ENCODE peak calls at places on chromosomes 11 and 22, in seven cellular contexts. T is mucosa of descending colon; A is AG04450; Q is CD8-positive, alpha-beta T cell; V is left ventricle myocardium inferior; J is AG09309; O is astrocyte of the spinal cord. B is an unnamed sample.

GRCh38 chr11:44301856-44302231 is 8.1 kb downstream of the ALX4 start:
- DNase-seq in T (no peak), A (no peak), Q (no peak), V (no peak), J (no peak), O (no peak), B (no peak)

GRCh38 chr11:13984616-13985474 is 22.3 kb downstream of the SPON1 start:
- DNase-seq in T (no peak), A (peak; percentile 81), Q (no peak), V (no peak), J (peak; percentile 70), O (peak; percentile 73), B (peak; percentile 65)

GRCh38 chr11:93850585-93851018 is at the start of gene VSTM5:
- DNase-seq in T (no peak), A (no peak), Q (no peak), V (no peak), J (no peak), O (no peak), B (no peak)

GRCh38 chr11:32671051-32671450 is 87.4 kb downstream of the EIF3M start:
- DNase-seq in T (no peak), A (no peak), Q (no peak), V (no peak), J (no peak), O (no peak), B (no peak)

GRCh38 chr22:45882881-45883810 is 93.8 kb downstream of the WNT7B start:
- DNase-seq in T (no peak), A (no peak), Q (no peak), V (no peak), J (no peak), O (no peak), B (no peak)

GRCh38 chr11:28566643-28567042 is 458.5 kb downstream of the METTL15 start:
- DNase-seq in T (peak; percentile 22), A (peak; percentile 92), Q (no peak), V (peak; percentile 78), J (peak; percentile 87), O (peak; percentile 97), B (peak; percentile 98)

GRCh38 chr11:64850979-64851567 is 6.6 kb upstream of the CDC42BPG start:
- DNase-seq in T (peak; percentile 59), A (no peak), Q (peak; percentile 35), V (no peak), J (no peak), O (no peak), B (no peak)

GRCh38 chr11:66509131-66509561 is 1.3 kb upstream of the BBS1 start:
- DNase-seq in T (no peak), A (no peak), Q (no peak), V (no peak), J (no peak), O (no peak), B (no peak)

GRCh38 chr11:6418958-6419611 is at the start of gene APBB1:
- DNase-seq in T (peak; percentile 81), A (no peak), Q (peak; percentile 49), V (peak; percentile 75), J (no peak), O (peak; percentile 38), B (no peak)

GRCh38 chr22:47001288-47001687 is 238.8 kb downstream of the TBC1D22A start:
- DNase-seq in T (no peak), A (no peak), Q (no peak), V (no peak), J (no peak), O (no peak), B (no peak)

GRCh38 chr11:73463359-73463758 is 87.2 kb downstream of the RELT start:
- DNase-seq in T (no peak), A (peak; percentile 26), Q (no peak), V (no peak), J (peak; percentile 40), O (peak; percentile 32), B (no peak)

GRCh38 chr11:133639408-133639807 is 107.1 kb upstream of the OPCML start:
- DNase-seq in T (no peak), A (no peak), Q (no peak), V (no peak), J (no peak), O (no peak), B (no peak)

GRCh38 chr11:122159173-122159701 is 43.2 kb upstream of the BLID start:
- DNase-seq in T (no peak), A (no peak), Q (no peak), V (peak; percentile 20), J (no peak), O (peak; percentile 83), B (no peak)

GRCh38 chr11:72680624-72681158 is 6.5 kb upstream of the PDE2A start:
- DNase-seq in T (no peak), A (no peak), Q (no peak), V (no peak), J (no peak), O (no peak), B (no peak)

GRCh38 chr11:128207861-128208321 is 379.5 kb downstream of the ETS1 start:
- DNase-seq in T (no peak), A (peak; percentile 44), Q (no peak), V (no peak), J (peak; percentile 94), O (peak; percentile 92), B (peak; percentile 62)

GRCh38 chr22:29126670-29127069 is 53.8 kb downstream of the KREMEN1 start:
- DNase-seq in T (no peak), A (no peak), Q (no peak), V (no peak), J (no peak), O (no peak), B (no peak)

GRCh38 chr11:32385998-32386397 is 49.3 kb downstream of the WT1 start:
- DNase-seq in T (no peak), A (no peak), Q (no peak), V (no peak), J (no peak), O (peak; percentile 37), B (no peak)

GRCh38 chr11:3944198-3944597 is 88.7 kb downstream of the STIM1 start:
- DNase-seq in T (no peak), A (no peak), Q (no peak), V (peak; percentile 24), J (no peak), O (no peak), B (no peak)

GRCh38 chr22:44758970-44759365 is 6.6 kb downstream of the ARHGAP8 start:
- DNase-seq in T (no peak), A (no peak), Q (no peak), V (no peak), J (no peak), O (no peak), B (no peak)

GRCh38 chr11:97683733-97684132 is 1293.9 kb downstream of the JRKL start:
- DNase-seq in T (no peak), A (no peak), Q (no peak), V (no peak), J (no peak), O (no peak), B (no peak)
- TF ChIP-seq CTCF in T (no peak), A (no peak), Q (no peak), V (no peak), J (no peak), O (no peak), B (peak; percentile 11)

GRCh38 chr11:69637601-69637955 is 3.4 kb upstream of the CCND1 start:
- DNase-seq in T (no peak), A (no peak), Q (no peak), V (no peak), J (no peak), O (no peak), B (no peak)

GRCh38 chr11:69637956-69638871 is 2.7 kb upstream of the CCND1 start:
- DNase-seq in T (peak; percentile 78), A (no peak), Q (no peak), V (peak; percentile 52), J (no peak), O (peak; percentile 81), B (no peak)

GRCh38 chr11:69636512-69636866 is 4.5 kb upstream of the CCND1 start:
- DNase-seq in T (peak; percentile 77), A (peak; percentile 86), Q (no peak), V (peak; percentile 83), J (peak; percentile 57), O (peak; percentile 87), B (peak; percentile 55)

GRCh38 chr11:69635804-69636511 is 5.0 kb upstream of the CCND1 start:
- DNase-seq in T (no peak), A (no peak), Q (no peak), V (no peak), J (no peak), O (no peak), B (no peak)

DNA sequence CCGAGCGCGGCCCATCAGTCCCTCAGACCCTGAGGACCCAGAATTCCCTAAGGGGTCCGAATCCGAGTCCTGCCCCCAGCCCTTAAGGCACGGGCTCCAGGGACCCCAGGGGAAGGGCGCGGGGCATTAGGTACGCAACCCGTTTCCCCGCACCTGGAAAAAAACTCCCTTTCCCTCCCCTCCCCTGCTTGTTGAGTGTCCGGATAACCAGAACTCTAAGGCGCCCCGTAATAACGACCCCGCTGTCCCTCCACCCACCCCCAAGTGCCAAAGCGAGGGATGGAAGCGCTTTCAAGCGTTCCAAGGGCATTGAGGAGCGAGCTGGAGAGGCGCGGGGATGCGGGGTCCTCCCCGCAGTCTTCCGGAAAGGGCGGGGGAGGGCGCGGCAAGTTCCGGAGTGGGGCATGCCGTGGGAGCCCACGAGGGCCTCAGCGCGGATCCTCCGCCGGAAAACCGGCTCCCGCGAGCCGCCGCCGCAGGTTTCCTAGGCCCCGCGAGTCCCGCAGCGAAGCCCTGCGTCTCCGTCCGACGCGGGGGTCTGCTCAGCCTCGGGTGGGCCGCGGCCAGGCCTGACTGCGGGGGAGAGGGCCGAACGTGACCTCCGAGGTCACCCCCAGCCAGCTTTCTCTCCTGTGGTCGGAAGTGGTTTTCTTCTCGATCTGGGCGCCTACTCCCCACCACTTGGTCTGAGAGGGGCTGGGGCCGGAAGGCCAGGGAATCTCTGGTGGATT is 3.9 kb upstream of the CCND1 start:
- DNase-seq in T (peak; percentile 48), A (no peak), Q (no peak), V (no peak), J (no peak), O (no peak), B (no peak)
- H3K4me3 ChIP-seq in T (no peak overlapping the region), A (peak overlapping the region; percentile 32), Q (no peak overlapping the region), V (peak overlapping the region; percentile 96), J (peak overlapping the region; percentile 35), O (peak overlapping the region; percentile 89), B (peak overlapping the region; percentile 6)

GRCh38 chr22:26669060-26669481 is 11.7 kb downstream of the MIAT start:
- DNase-seq in T (no peak), A (no peak), Q (no peak), V (no peak), J (no peak), O (peak; percentile 30), B (no peak)
- TF ChIP-seq CTCF in T (no peak), A (peak; percentile 59), Q (no peak), V (peak; percentile 43), J (peak; percentile 44), O (peak; percentile 50), B (peak; percentile 51)

GRCh38 chr22:31286360-31287255 is 5.7 kb downstream of the PIK3IP1 start:
- DNase-seq in T (peak; percentile 19), A (no peak), Q (peak; percentile 42), V (no peak), J (no peak), O (no peak), B (no peak)

GRCh38 chr22:31289335-31289734 is 3.0 kb downstream of the PIK3IP1 start:
- DNase-seq in T (peak; percentile 83), A (no peak), Q (no peak), V (no peak), J (no peak), O (no peak), B (no peak)

GRCh38 chr22:31290494-31291402 is 1.5 kb downstream of the PIK3IP1 start:
- DNase-seq in T (peak; percentile 98), A (peak; percentile 57), Q (peak; percentile 92), V (peak; percentile 96), J (no peak), O (peak; percentile 91), B (peak; percentile 77)

GRCh38 chr22:31288496-31289235 is 3.6 kb downstream of the PIK3IP1 start:
- DNase-seq in T (peak; percentile 12), A (no peak), Q (no peak), V (no peak), J (no peak), O (no peak), B (no peak)

GRCh38 chr22:31287818-31288495 is 4.3 kb downstream of the PIK3IP1 start:
- DNase-seq in T (peak; percentile 16), A (no peak), Q (no peak), V (no peak), J (no peak), O (no peak), B (no peak)
- H3K4me3 ChIP-seq in T (no peak overlapping the region), A (no peak overlapping the region), Q (peak overlapping the region; percentile 97), V (peak overlapping the region; percentile 85), J (no peak overlapping the region), O (no peak overlapping the region), B (no peak overlapping the region)